ENCODE peak calls at places on chromosomes 4 and X, in ten cellular contexts. C, V, T, F, M, H, E, J, W and R are unnamed samples.

GRCh38 chr4:35934370-35934981 is 309.8 kb downstream of the ARAP2 start:
- DNase-seq in J (no peak), E (no peak), M (no peak), F (no peak), C (no peak), T (no peak), W (peak), H (no peak), V (no peak), R (no peak)

GRCh38 chrX:70134116-70134477 is 850 bp downstream of the IGBP1 start:
- DNase-seq in T (no peak), M (no peak), E (no peak), F (peak), H (no peak), C (no peak), V (no peak), W (peak), J (no peak), R (no peak)

GRCh38 chr4:177032341-177032740 is 239.6 kb upstream of the VEGFC start:
- DNase-seq in J (no peak), E (no peak), H (no peak), C (no peak), F (no peak), V (no peak), T (no peak), W (no peak), M (no peak), R (no peak)

GRCh38 chrX:112078606-112079005 is 4.0 kb downstream of the TRPC5 start:
- DNase-seq in J (no peak), E (no peak), C (no peak), T (no peak), M (no peak), W (peak), F (no peak), H (no peak), V (no peak), R (no peak)

GRCh38 chr4:112751447-112751846 is 114.5 kb downstream of the LARP7 start:
- DNase-seq in M (no peak), T (no peak), V (no peak), W (no peak), F (no peak), H (no peak), J (no peak), C (no peak), E (no peak), R (no peak)

GRCh38 chrX:115367455-115367854 is 77.9 kb downstream of the LUZP4 start:
- DNase-seq in V (no peak), F (no peak), E (no peak), H (no peak), M (no peak), W (peak), C (no peak), T (no peak), J (no peak), R (peak)

GRCh38 chrX:150573702-150574101 is 5.3 kb downstream of the MTM1 start:
- DNase-seq in J (no peak), F (peak), E (no peak), T (no peak), V (no peak), M (no peak), C (no peak), H (no peak), W (no peak), R (no peak)

GRCh38 chr4:153555730-153556440 is 89.7 kb downstream of the TMEM131L start:
- DNase-seq in F (no peak), H (peak), V (peak), C (no peak), E (no peak), W (peak), T (peak), J (peak), M (no peak), R (peak)

GRCh38 chr4:173446416-173446815 is 47.5 kb upstream of the SCRG1 start:
- DNase-seq in C (no peak), V (no peak), J (no peak), F (no peak), M (no peak), E (no peak), H (no peak), T (no peak), W (no peak), R (no peak)

GRCh38 chr4:104967034-104967401 is 179.7 kb upstream of the TET2 start:
- DNase-seq in M (no peak), E (no peak), F (no peak), V (no peak), H (no peak), T (no peak), W (no peak), J (no peak), C (no peak), R (no peak)

GRCh38 chr4:5700459-5700858 is 7.9 kb downstream of the EVC2 start:
- DNase-seq in T (no peak), M (no peak), J (no peak), E (no peak), C (no peak), W (no peak), H (no peak), F (no peak), V (no peak), R (no peak)

GRCh38 chr4:5691491-5692132 is 16.7 kb downstream of the EVC2 start:
- DNase-seq in M (no peak), E (no peak), H (no peak), V (no peak), J (no peak), F (no peak), T (no peak), C (no peak), W (no peak), R (no peak)

GRCh38 chr4:5701971-5702370 is 6.4 kb downstream of the EVC2 start:
- DNase-seq in V (no peak), T (no peak), E (no peak), M (no peak), C (no peak), J (no peak), F (no peak), H (no peak), W (no peak), R (no peak)

GRCh38 chr4:5693871-5694270 is 14.5 kb downstream of the EVC2 start:
- DNase-seq in E (no peak), J (no peak), H (no peak), M (no peak), F (no peak), W (peak), V (no peak), C (no peak), T (no peak), R (no peak)

DNA sequence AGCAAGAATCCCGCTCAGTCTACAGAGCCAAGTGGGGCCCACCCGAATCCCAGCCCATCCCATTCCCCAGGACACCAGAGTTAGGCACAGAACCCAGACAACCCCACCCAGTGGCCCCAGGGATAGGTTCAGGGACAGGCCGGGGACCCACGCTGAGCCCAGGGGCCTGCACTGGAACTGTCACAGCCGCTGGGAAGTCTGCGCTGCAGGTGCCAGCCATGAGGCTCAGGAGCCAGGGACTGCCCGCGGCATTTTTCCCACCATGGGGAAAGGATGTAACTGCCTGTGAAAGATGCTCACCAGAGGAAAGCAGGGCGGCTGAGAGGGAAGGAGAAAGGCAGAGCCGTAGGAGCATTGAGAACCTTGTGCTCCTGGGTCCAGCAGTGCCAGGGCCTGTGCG is 12.0 kb downstream of the EVC2 start:
- DNase-seq in J (no peak), C (no peak), H (no peak), V (no peak), T (no peak), E (no peak), F (no peak), W (no peak), M (no peak), R (no peak)
- TF ChIP-seq CTCF in J (no peak), C (no peak), H (no peak), V (no peak), T (no peak), E (no peak), F (no peak), W (no peak), M (no peak), R (no peak)

GRCh38 chrX:37348237-37349130 is 680 bp upstream of the PRRG1 start:
- DNase-seq in T (no peak), H (no peak), E (no peak), W (peak), V (no peak), C (no peak), J (no peak), F (peak), M (no peak), R (no peak)
- H3K27ac ChIP-seq in T (peak), H (peak), E (peak), W (peak), V (peak), C (peak), J (peak), F (peak), M (peak), R (peak)

GRCh38 chrX:136766785-136767103 is 14.0 kb downstream of the ARHGEF6 start:
- DNase-seq in V (peak), C (no peak), J (no peak), H (no peak), M (no peak), W (no peak), E (no peak), F (no peak), T (peak), R (no peak)

GRCh38 chrX:136768469-136769084 is 12.2 kb downstream of the ARHGEF6 start:
- DNase-seq in J (peak), H (no peak), T (peak), E (no peak), C (peak), M (no peak), F (peak), W (peak), V (peak), R (peak)

GRCh38 chrX:136765957-136766356 is 14.8 kb downstream of the ARHGEF6 start:
- DNase-seq in J (no peak), H (no peak), E (no peak), W (no peak), C (no peak), V (no peak), M (no peak), F (no peak), T (no peak), R (no peak)

GRCh38 chrX:136764206-136764605 is 16.5 kb downstream of the ARHGEF6 start:
- DNase-seq in J (no peak), E (no peak), F (no peak), M (no peak), W (no peak), H (no peak), V (no peak), T (no peak), C (no peak), R (no peak)

GRCh38 chrX:136767104-136767941 is 13.4 kb downstream of the ARHGEF6 start:
- DNase-seq in E (no peak), H (peak), W (peak), J (peak), F (peak), T (peak), V (peak), M (peak), C (peak), R (peak)
- TF ChIP-seq CTCF in E (peak), H (peak), W (no peak), J (peak), F (peak), T (peak), V (peak), M (peak), C (peak), R (peak)

DNA sequence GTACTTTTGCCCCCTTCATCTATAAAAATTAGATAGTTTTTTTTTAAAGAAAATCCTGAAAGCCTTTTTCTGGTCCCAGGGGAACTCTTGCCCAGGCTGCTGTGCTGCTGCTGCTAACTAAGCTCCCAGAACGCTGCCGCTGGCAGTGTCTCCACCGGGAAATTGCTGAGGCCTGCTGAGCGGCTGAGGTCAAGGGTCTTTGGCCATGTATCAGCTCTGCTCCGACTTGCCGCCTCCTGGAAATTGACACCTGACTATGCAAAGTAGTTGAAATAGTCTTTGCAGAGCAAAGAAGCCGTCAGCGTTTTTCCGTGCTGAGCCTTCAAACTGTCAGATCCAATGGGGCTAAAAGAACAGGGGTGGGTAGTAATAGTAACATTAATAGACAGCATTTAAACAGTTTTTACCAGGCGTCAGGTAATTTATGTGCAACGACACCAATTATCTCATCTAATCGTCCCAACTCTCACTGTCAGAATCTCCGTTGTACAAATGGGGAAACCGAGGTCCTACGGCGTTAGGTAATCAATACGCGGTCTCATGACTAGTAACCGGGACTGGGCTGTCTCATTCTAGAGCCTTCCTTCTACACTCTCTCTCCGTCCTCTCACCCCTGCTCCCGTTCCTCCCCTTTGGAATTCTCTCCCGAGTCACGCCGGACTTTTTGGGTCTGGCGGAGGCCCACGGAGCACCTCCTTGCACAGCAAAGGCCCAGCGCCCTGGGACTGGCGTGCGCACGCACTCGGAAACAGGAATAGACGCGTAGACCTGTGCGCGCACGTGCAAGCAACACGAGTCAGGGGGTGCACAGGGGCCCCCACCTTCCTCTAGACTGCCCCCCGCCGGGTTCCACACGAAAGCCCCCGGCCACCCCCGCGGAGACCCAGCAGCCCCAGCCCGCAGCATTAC is 595 bp downstream of the QDPR start:
- DNase-seq in T (peak), M (peak), J (peak), H (peak), E (peak), F (peak), W (peak), V (peak), C (peak), R (peak)
- H3K27ac ChIP-seq in T (peak), M (peak), J (peak), H (peak), E (peak), F (peak), W (peak), V (peak), C (peak), R (peak)

DNA sequence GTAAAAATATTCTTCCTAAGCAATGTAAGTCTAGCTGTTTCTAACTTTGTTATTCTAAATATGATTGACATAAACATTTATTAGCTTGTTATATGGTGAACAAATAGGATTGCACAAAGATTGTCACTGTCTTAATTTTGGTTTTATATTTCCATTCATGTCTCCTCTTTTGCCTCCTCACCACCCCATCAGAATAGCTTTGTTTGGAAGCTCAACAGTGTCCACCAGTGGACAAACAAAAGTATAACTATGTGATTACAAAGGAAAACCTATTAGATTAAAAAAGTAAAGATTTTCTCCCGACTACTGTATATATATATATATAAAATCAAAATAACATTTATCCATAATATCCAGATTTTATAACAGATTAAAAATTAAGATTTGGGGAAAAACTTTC is 468.2 kb downstream of the ZIC3 start:
- DNase-seq in F (no peak), T (no peak), V (no peak), E (no peak), W (no peak), M (no peak), H (no peak), C (no peak), J (no peak), R (no peak)
- TF ChIP-seq CTCF in F (no peak), T (no peak), V (no peak), E (no peak), W (no peak), M (no peak), H (no peak), C (no peak), J (peak), R (no peak)